ENCODE peak calls at places on chromosomes 13 and 19, in four cellular contexts. Z is activated CD8-positive, alpha-beta T cell treated with anti-CD3 and anti-CD28 coated beads for 36 hours; X is A673; R is progenitor cell of endocrine pancreas. K is an unnamed sample.

GRCh38 chr19:30231408-30232318 is 140.5 kb upstream of the ZNF536 start:
- DNase-seq in R (no peak), X (no peak), Z (no peak), K (no peak)

GRCh38 chr13:83515267-83515666 is 367.0 kb downstream of the SLITRK1 start:
- DNase-seq in Z (no peak), R (no peak), X (no peak), K (no peak)

GRCh38 chr13:73058741-73059459 is at the start of gene KLF5:
- DNase-seq in Z (peak), R (peak), X (peak), K (peak)

GRCh38 chr19:8466018-8466417 is 21.2 kb downstream of the HNRNPM start:
- DNase-seq in R (no peak), Z (no peak), X (no peak), K (no peak)

GRCh38 chr13:27295096-27295495 is 24.5 kb downstream of the RASL11A start:
- DNase-seq in X (no peak), Z (no peak), R (no peak), K (no peak)

GRCh38 chr19:8638078-8638619 is 7.7 kb downstream of the NFILZ start:
- DNase-seq in X (peak), R (no peak), Z (peak), K (no peak)

GRCh38 chr19:42269518-42270345 is 680 bp downstream of the CIC start:
- DNase-seq in Z (no peak), X (no peak), R (no peak), K (no peak)

GRCh38 chr19:10416380-10417257 is 3.7 kb upstream of the PDE4A start:
- DNase-seq in R (peak), Z (peak), X (peak), K (peak)

GRCh38 chr13:55576389-55576788 is 1564.3 kb upstream of the PRR20A start:
- DNase-seq in X (no peak), R (no peak), Z (no peak), K (no peak)

GRCh38 chr13:50691682-50692263 is 151.7 kb downstream of the DLEU7 start:
- DNase-seq in R (no peak), Z (no peak), X (no peak), K (no peak)

GRCh38 chr19:19475845-19476828 is 39.2 kb downstream of the TSSK6 start:
- DNase-seq in Z (no peak), R (no peak), X (no peak), K (no peak)

GRCh38 chr19:17125728-17126677 is 50.4 kb downstream of the MYO9B start:
- DNase-seq in Z (peak), X (no peak), R (no peak), K (peak)

GRCh38 chr19:21197589-21198295 is 55.9 kb downstream of the ZNF431 start:
- DNase-seq in X (no peak), Z (no peak), R (no peak), K (no peak)

GRCh38 chr19:584240-585001 is 5.3 kb upstream of the HCN2 start:
- DNase-seq in Z (peak), R (peak), X (peak), K (peak)

GRCh38 chr13:45333973-45334922 is 6.7 kb downstream of the TPT1 start:
- DNase-seq in R (no peak), X (no peak), Z (peak), K (no peak)

GRCh38 chr13:79541426-79542049 is 60.6 kb downstream of the NDFIP2 start:
- DNase-seq in X (peak), R (no peak), Z (no peak), K (peak)

GRCh38 chr19:10501971-10502523 is 1.1 kb downstream of the KEAP1 start:
- DNase-seq in R (peak), Z (peak), X (peak), K (peak)

GRCh38 chr19:46907880-46908279 is 47.1 kb downstream of the ARHGAP35 start:
- DNase-seq in Z (no peak), X (no peak), R (no peak), K (no peak)

GRCh38 chr19:38250821-38251563 is 5.2 kb downstream of the PPP1R14A start:
- DNase-seq in R (peak), Z (no peak), X (no peak), K (no peak)

DNA sequence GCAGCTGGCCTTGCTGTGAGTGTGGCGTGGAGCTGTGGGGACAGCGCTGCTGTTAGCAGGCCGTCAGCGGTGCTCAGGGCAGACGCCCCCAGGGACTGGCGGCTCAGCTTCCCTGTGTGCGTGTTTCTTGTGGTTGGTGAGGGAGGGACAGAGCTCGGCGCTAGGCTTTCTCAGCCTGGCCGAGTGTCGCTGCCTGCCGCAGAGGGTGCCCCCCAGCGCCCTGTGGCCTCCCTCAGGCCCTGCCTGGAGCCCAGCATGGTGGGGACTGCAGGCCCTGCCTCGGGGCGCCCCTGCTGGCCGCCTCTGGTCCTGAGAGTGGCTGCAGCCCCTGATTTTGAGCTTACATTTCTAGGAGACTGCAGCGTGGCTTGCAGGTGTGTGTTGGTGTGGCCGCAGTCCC is 35.5 kb downstream of the DOT1L start:
- DNase-seq in Z (no peak), X (no peak), R (no peak), K (peak)
- TF ChIP-seq CTCF in Z (no peak), X (peak), R (peak), K (peak)

DNA sequence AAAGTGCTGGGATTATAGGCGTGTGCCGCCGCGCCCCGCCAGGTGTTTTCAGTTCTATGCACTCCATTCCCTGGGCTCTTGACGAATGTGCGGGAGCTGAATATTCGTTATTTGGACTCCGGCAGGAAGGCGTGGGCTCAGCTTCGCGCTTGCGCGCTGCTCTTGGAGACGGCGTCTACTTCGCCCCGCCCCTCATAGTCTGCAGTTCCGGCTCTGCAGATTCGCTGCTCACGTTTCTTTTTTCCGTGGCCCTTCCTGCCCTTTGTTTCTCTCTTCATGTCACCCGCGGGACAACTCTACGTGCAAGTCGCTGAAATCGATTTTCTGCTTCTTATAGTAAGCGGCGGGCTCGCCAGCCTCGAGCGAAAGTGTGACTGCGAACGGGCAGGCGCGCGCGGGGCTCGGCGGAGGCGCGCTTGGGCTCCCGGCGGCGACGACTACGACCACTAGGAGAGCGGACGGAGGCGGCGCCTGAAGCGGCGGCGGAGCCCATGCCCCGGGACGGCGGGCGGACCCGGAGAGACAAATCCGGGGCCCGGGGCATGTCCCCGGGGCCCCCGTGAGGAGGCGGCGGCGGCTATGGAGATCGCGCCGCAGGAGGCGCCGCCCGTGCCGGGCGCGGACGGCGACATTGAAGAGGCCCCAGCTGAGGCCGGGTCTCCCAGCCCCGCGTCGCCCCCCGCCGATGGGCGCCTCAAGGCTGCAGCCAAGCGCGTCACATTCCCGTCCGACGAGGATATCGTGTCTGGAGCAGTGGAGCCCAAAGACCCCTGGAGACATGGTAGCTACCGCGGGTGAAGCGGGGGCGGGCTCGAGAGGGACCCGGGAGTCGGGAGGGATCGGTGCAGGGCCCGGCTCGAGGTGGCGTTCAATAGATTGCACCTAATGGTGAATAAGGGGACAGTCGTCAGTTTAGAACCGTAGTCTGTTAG is at the start of gene PPP1R37:
- DNase-seq in Z (peak), X (peak), R (peak), K (peak)
- TF ChIP-seq CTCF in Z (peak), X (peak), R (peak), K (no peak)

DNA sequence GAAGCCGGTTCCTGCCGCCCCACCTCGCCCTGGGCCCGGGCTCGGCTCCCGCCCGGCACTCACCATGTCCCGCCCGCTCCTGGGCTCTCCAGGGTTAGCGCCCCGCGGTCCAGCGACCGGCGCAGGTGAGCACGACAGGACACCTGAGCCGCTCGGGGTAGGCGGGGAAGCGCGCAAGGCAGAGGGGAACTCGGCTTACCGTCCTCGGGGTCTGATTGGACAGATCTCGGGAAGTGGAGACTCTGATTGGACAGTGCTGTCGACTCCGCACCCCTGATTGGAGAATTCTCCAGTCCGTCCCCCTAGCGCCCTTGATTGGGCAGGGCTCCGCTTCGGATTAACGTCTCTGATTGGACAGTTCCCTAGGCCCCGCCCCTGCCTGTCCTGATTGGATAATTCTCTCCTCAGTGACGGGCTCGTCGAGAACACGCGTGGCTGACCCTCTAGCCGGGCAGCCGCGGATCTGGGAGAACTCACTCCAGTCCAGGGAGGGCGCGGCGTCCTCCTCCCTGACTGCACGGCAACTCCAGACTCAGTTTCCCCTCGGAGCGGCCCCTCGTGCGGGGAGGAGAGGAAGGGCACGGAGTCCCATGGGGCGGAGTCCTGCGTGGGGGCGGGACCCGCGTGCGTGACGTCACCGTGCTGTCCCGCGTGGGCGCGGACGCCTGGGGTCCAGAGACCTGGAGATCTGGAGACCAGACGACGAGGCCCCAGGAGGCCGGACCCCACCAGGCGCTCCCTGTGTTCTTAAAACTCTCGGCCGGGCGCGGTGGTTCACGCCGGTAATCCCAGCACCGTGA is at the start of gene ZNF77:
- DNase-seq in R (peak), Z (peak), X (peak), K (peak)
- TF ChIP-seq CTCF in R (no peak), Z (no peak), X (no peak), K (no peak)

DNA sequence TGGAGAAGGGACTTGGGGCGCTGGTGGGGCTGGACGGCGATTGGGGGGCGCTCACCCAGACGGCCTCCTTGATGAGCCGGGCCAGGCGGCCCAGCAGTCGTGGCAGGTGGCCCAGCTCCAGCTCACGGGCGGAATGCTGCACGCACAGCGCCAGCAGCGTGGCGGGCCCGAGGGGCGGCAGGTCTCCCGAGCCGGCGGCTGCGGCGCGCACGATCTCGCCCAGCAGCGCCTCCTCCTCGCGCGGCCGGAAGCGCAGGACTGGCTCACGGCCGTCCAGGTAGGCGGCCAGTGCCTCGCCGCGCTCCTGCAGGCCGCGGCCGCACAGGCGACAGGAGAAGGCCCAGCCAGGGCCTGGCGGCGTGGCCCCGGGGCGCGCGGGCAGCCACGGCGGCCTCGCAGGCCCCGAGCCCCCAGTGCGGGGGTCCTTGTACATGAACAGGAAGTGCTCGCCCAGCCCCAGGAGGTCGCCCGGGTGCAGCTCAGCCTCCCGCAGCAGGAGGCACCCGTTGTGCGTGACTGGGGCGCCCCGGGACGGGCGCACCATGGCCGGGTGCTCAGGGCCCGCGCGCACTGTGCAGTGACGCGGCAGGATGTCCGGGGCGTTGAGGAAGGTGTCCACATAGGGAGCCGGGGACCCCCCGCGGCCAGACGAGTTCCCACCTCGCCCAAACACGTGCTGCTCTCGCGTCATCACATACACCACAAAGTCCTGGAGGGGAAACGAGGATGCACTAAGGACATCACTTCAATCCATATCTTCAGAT is 9.5 kb upstream of the MAMSTR start:
- DNase-seq in R (no peak), X (no peak), Z (no peak), K (no peak)
- TF ChIP-seq CTCF in R (peak), X (no peak), Z (no peak), K (no peak)

GRCh38 chr13:40386586-40386985 is 279.9 kb downstream of the FOXO1 start:
- DNase-seq in Z (no peak), R (no peak), X (no peak), K (no peak)
- TF ChIP-seq CTCF in Z (no peak), R (no peak), X (no peak), K (no peak)

DNA sequence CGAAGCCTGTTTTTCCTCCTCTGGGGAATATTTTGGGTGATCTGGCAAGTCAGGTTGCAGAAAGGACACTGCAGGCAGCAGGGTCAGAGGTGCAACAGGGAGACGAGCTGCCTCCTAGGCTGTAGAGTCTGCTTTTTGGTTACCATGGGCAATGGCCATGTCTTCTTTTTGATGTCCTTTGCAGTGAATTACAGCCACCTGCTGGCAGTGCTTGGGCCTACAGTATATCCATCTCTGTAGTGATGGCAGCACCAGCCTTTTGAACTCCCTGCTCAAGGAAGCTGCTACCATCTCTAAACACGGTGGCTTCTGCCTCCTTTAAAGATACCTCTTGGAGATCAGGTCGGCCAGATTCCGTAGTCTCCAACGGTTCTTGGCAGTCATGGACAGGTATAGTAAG is 73.9 kb downstream of the WTIP start:
- DNase-seq in R (no peak), Z (peak), X (peak), K (no peak)
- TF ChIP-seq CTCF in R (peak), Z (no peak), X (peak), K (peak)

GRCh38 chr13:98842074-98842473 is 89.6 kb upstream of the SLC15A1 start:
- DNase-seq in Z (no peak), X (no peak), R (no peak), K (no peak)

GRCh38 chr13:98838776-98839175 is 86.3 kb upstream of the SLC15A1 start:
- DNase-seq in R (no peak), Z (no peak), X (no peak), K (no peak)

GRCh38 chr13:98842858-98843481 is 90.5 kb upstream of the SLC15A1 start:
- DNase-seq in X (peak), Z (peak), R (peak), K (peak)

GRCh38 chr13:98837896-98838295 is 85.4 kb upstream of the SLC15A1 start:
- DNase-seq in X (no peak), Z (no peak), R (no peak), K (no peak)

GRCh38 chr13:98839826-98840769 is 87.6 kb upstream of the SLC15A1 start:
- DNase-seq in R (peak), Z (peak), X (peak), K (peak)
- TF ChIP-seq CTCF in R (peak), Z (peak), X (peak), K (peak)

DNA sequence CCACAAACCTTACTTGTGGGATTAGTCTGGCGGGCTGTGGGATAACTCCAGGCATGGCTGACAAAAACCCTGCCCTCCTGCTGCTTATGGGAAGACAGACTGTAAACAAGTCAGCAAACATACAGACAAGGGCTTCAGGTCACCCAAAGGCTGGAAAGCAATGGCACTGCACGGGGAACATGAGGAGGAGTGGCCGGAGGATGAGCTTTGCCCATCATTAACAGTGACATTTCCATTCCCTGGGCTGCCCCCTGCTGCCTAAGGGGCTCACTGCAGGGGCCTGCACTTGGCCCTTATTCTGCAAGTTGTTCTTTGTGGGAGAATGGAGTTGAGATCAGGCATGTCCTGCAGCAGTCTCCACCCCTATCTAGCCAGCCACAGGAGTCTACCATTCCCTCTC is 91.3 kb downstream of the UQCRFS1 start:
- DNase-seq in Z (peak), R (no peak), X (no peak), K (no peak)
- TF ChIP-seq CTCF in Z (peak), R (peak), X (no peak), K (peak)

GRCh38 chr19:2312819-2313501 is 5.0 kb upstream of the LINGO3 start:
- DNase-seq in R (no peak), Z (no peak), X (no peak), K (no peak)
- TF ChIP-seq CTCF in R (no peak), Z (no peak), X (no peak), K (no peak)